ENCODE peak calls at places on chromosomes 16 and 17, in four cellular contexts. One of them, this sample, is unnamed.
A peak's percentile ranks its signal among the peaks of the same experiment; 100 is the strongest.

GRCh38 chr16:13995194-13995593 is 75.2 kb downstream of the ERCC4 start:
- DNase-seq in cerebellar cortex: no peak
- DNase-seq in stimulated activated CD8-positive, alpha-beta memory T cell treated with anti-CD3 and anti-CD28 coated beads, Interleukin-4, amount 100 ng/mL, for 1 hour: no peak
- DNase-seq in CD8-positive, alpha-beta T cell: no peak
- DNase-seq in this sample: no peak

GRCh38 chr17:39951924-39952664 is 10.7 kb upstream of the GSDMA start:
- DNase-seq in stimulated activated CD8-positive, alpha-beta memory T cell treated with anti-CD3 and anti-CD28 coated beads, Interleukin-4, amount 100 ng/mL, for 1 hour: no peak
- DNase-seq in CD8-positive, alpha-beta T cell: no peak
- DNase-seq in cerebellar cortex: no peak
- DNase-seq in this sample: no peak

GRCh38 chr17:2909853-2910234 is 113.6 kb downstream of the RAP1GAP2 start:
- DNase-seq in stimulated activated CD8-positive, alpha-beta memory T cell treated with anti-CD3 and anti-CD28 coated beads, Interleukin-4, amount 100 ng/mL, for 1 hour: no peak
- DNase-seq in cerebellar cortex: no peak
- DNase-seq in CD8-positive, alpha-beta T cell: no peak
- DNase-seq in this sample: no peak

GRCh38 chr16:27222499-27223225 is 19.3 kb downstream of the KDM8 start:
- DNase-seq in stimulated activated CD8-positive, alpha-beta memory T cell treated with anti-CD3 and anti-CD28 coated beads, Interleukin-4, amount 100 ng/mL, for 1 hour: no peak
- DNase-seq in CD8-positive, alpha-beta T cell: no peak
- DNase-seq in cerebellar cortex: no peak
- DNase-seq in this sample: no peak

GRCh38 chr17:29113334-29113733 is 66.9 kb downstream of the MYO18A start:
- DNase-seq in CD8-positive, alpha-beta T cell: no peak
- DNase-seq in cerebellar cortex: no peak
- DNase-seq in stimulated activated CD8-positive, alpha-beta memory T cell treated with anti-CD3 and anti-CD28 coated beads, Interleukin-4, amount 100 ng/mL, for 1 hour: no peak
- DNase-seq in this sample: no peak

GRCh38 chr16:4116328-4117249 is at the start of gene ADCY9:
- DNase-seq in cerebellar cortex: peak; percentile 49
- DNase-seq in stimulated activated CD8-positive, alpha-beta memory T cell treated with anti-CD3 and anti-CD28 coated beads, Interleukin-4, amount 100 ng/mL, for 1 hour: peak; percentile 55
- DNase-seq in CD8-positive, alpha-beta T cell: peak; percentile 74
- DNase-seq in this sample: peak; percentile 87

GRCh38 chr16:60642956-60643355 is 1393.3 kb downstream of the CDH8 start:
- DNase-seq in cerebellar cortex: no peak
- DNase-seq in stimulated activated CD8-positive, alpha-beta memory T cell treated with anti-CD3 and anti-CD28 coated beads, Interleukin-4, amount 100 ng/mL, for 1 hour: no peak
- DNase-seq in CD8-positive, alpha-beta T cell: no peak
- DNase-seq in this sample: no peak

GRCh38 chr17:16929281-16929680 is 42.6 kb downstream of the TNFRSF13B start:
- DNase-seq in cerebellar cortex: peak; percentile 29
- DNase-seq in stimulated activated CD8-positive, alpha-beta memory T cell treated with anti-CD3 and anti-CD28 coated beads, Interleukin-4, amount 100 ng/mL, for 1 hour: no peak
- DNase-seq in CD8-positive, alpha-beta T cell: no peak
- DNase-seq in this sample: no peak

GRCh38 chr17:73404246-73404645 is 92.4 kb upstream of the CDC42EP4 start:
- DNase-seq in cerebellar cortex: no peak
- DNase-seq in stimulated activated CD8-positive, alpha-beta memory T cell treated with anti-CD3 and anti-CD28 coated beads, Interleukin-4, amount 100 ng/mL, for 1 hour: no peak
- DNase-seq in CD8-positive, alpha-beta T cell: no peak
- DNase-seq in this sample: no peak

GRCh38 chr17:80825471-80826345 is 165.9 kb upstream of the CHMP6 start:
- DNase-seq in CD8-positive, alpha-beta T cell: no peak
- DNase-seq in cerebellar cortex: no peak
- DNase-seq in stimulated activated CD8-positive, alpha-beta memory T cell treated with anti-CD3 and anti-CD28 coated beads, Interleukin-4, amount 100 ng/mL, for 1 hour: no peak
- DNase-seq in this sample: no peak

GRCh38 chr17:3020381-3020780 is 43.0 kb downstream of the OR1D5 start:
- DNase-seq in cerebellar cortex: no peak
- DNase-seq in stimulated activated CD8-positive, alpha-beta memory T cell treated with anti-CD3 and anti-CD28 coated beads, Interleukin-4, amount 100 ng/mL, for 1 hour: no peak
- DNase-seq in CD8-positive, alpha-beta T cell: no peak
- DNase-seq in this sample: no peak

GRCh38 chr16:80084614-80085013 is 456.2 kb upstream of the DYNLRB2 start:
- DNase-seq in cerebellar cortex: peak; percentile 8
- DNase-seq in CD8-positive, alpha-beta T cell: no peak
- DNase-seq in stimulated activated CD8-positive, alpha-beta memory T cell treated with anti-CD3 and anti-CD28 coated beads, Interleukin-4, amount 100 ng/mL, for 1 hour: no peak
- DNase-seq in this sample: peak; percentile 83

GRCh38 chr17:7780736-7781135 is 53.3 kb upstream of the KDM6B start:
- DNase-seq in cerebellar cortex: no peak
- DNase-seq in CD8-positive, alpha-beta T cell: no peak
- DNase-seq in stimulated activated CD8-positive, alpha-beta memory T cell treated with anti-CD3 and anti-CD28 coated beads, Interleukin-4, amount 100 ng/mL, for 1 hour: no peak
- DNase-seq in this sample: no peak

GRCh38 chr17:76951375-76951905 is 83.2 kb downstream of the MGAT5B start:
- DNase-seq in CD8-positive, alpha-beta T cell: no peak
- DNase-seq in cerebellar cortex: no peak
- DNase-seq in stimulated activated CD8-positive, alpha-beta memory T cell treated with anti-CD3 and anti-CD28 coated beads, Interleukin-4, amount 100 ng/mL, for 1 hour: no peak
- DNase-seq in this sample: no peak

GRCh38 chr16:66695474-66695934 is 1.0 kb downstream of the CMTM4 start:
- DNase-seq in CD8-positive, alpha-beta T cell: no peak
- DNase-seq in stimulated activated CD8-positive, alpha-beta memory T cell treated with anti-CD3 and anti-CD28 coated beads, Interleukin-4, amount 100 ng/mL, for 1 hour: no peak
- DNase-seq in cerebellar cortex: peak; percentile 52
- DNase-seq in this sample: no peak

GRCh38 chr17:266701-267656 is 85.5 kb upstream of the DOC2B start:
- DNase-seq in stimulated activated CD8-positive, alpha-beta memory T cell treated with anti-CD3 and anti-CD28 coated beads, Interleukin-4, amount 100 ng/mL, for 1 hour: no peak
- DNase-seq in cerebellar cortex: peak; percentile 57
- DNase-seq in CD8-positive, alpha-beta T cell: no peak
- DNase-seq in this sample: no peak

GRCh38 chr16:9072806-9073341 is 18.6 kb upstream of the HAPSTR1 start:
- DNase-seq in cerebellar cortex: no peak
- DNase-seq in stimulated activated CD8-positive, alpha-beta memory T cell treated with anti-CD3 and anti-CD28 coated beads, Interleukin-4, amount 100 ng/mL, for 1 hour: no peak
- DNase-seq in CD8-positive, alpha-beta T cell: no peak
- DNase-seq in this sample: no peak

GRCh38 chr16:71645450-71645849 is 19.5 kb downstream of the MARVELD3 start:
- DNase-seq in cerebellar cortex: peak; percentile 37
- DNase-seq in stimulated activated CD8-positive, alpha-beta memory T cell treated with anti-CD3 and anti-CD28 coated beads, Interleukin-4, amount 100 ng/mL, for 1 hour: no peak
- DNase-seq in CD8-positive, alpha-beta T cell: no peak
- DNase-seq in this sample: no peak

GRCh38 chr17:6548578-6549330 is 7.6 kb downstream of the PITPNM3 start:
- DNase-seq in cerebellar cortex: peak; percentile 92
- DNase-seq in CD8-positive, alpha-beta T cell: no peak
- DNase-seq in stimulated activated CD8-positive, alpha-beta memory T cell treated with anti-CD3 and anti-CD28 coated beads, Interleukin-4, amount 100 ng/mL, for 1 hour: no peak
- DNase-seq in this sample: no peak

GRCh38 chr17:49343273-49343672 is 18.8 kb downstream of the ZNF652 start:
- DNase-seq in cerebellar cortex: no peak
- DNase-seq in stimulated activated CD8-positive, alpha-beta memory T cell treated with anti-CD3 and anti-CD28 coated beads, Interleukin-4, amount 100 ng/mL, for 1 hour: no peak
- DNase-seq in CD8-positive, alpha-beta T cell: no peak
- DNase-seq in this sample: no peak

GRCh38 chr16:1296688-1297412 is 12.6 kb upstream of the UBE2I start:
- DNase-seq in CD8-positive, alpha-beta T cell: no peak
- DNase-seq in cerebellar cortex: no peak
- DNase-seq in stimulated activated CD8-positive, alpha-beta memory T cell treated with anti-CD3 and anti-CD28 coated beads, Interleukin-4, amount 100 ng/mL, for 1 hour: no peak
- DNase-seq in this sample: no peak

GRCh38 chr16:89195521-89196171 is 4.7 kb downstream of the SLC22A31 start:
- DNase-seq in stimulated activated CD8-positive, alpha-beta memory T cell treated with anti-CD3 and anti-CD28 coated beads, Interleukin-4, amount 100 ng/mL, for 1 hour: no peak
- DNase-seq in CD8-positive, alpha-beta T cell: no peak
- DNase-seq in cerebellar cortex: no peak
- DNase-seq in this sample: no peak

GRCh38 chr17:14506364-14506763 is 205.5 kb downstream of the HS3ST3B1 start:
- DNase-seq in cerebellar cortex: no peak
- DNase-seq in stimulated activated CD8-positive, alpha-beta memory T cell treated with anti-CD3 and anti-CD28 coated beads, Interleukin-4, amount 100 ng/mL, for 1 hour: no peak
- DNase-seq in CD8-positive, alpha-beta T cell: no peak
- DNase-seq in this sample: no peak

GRCh38 chr17:4512156-4513112 is 13.8 kb downstream of the SPNS2 start:
- DNase-seq in cerebellar cortex: no peak
- DNase-seq in CD8-positive, alpha-beta T cell: no peak
- DNase-seq in stimulated activated CD8-positive, alpha-beta memory T cell treated with anti-CD3 and anti-CD28 coated beads, Interleukin-4, amount 100 ng/mL, for 1 hour: no peak
- DNase-seq in this sample: no peak

GRCh38 chr17:68172461-68172954 is 75.3 kb upstream of the AMZ2 start:
- DNase-seq in cerebellar cortex: peak; percentile 79
- DNase-seq in CD8-positive, alpha-beta T cell: peak; percentile 62
- DNase-seq in stimulated activated CD8-positive, alpha-beta memory T cell treated with anti-CD3 and anti-CD28 coated beads, Interleukin-4, amount 100 ng/mL, for 1 hour: peak; percentile 55
- DNase-seq in this sample: peak; percentile 84

GRCh38 chr16:19771796-19772195 is 53.7 kb downstream of the IQCK start:
- DNase-seq in stimulated activated CD8-positive, alpha-beta memory T cell treated with anti-CD3 and anti-CD28 coated beads, Interleukin-4, amount 100 ng/mL, for 1 hour: no peak
- DNase-seq in CD8-positive, alpha-beta T cell: no peak
- DNase-seq in cerebellar cortex: peak; percentile 85
- DNase-seq in this sample: no peak